ENCODE peak calls at places on chromosomes 6 and 20, in nine cellular contexts. Z, D, R, K, S, M, P, U and Y are unnamed samples.

GRCh38 chr6:148064406-148065134 is 278.1 kb upstream of the SASH1 start:
- DNase-seq in M (no peak), R (no peak), D (no peak), K (no peak), Z (no peak), U (no peak), P (peak; percentile 89), S (no peak), Y (no peak)

GRCh38 chr6:101417899-101418298 is 24.4 kb downstream of the GRIK2 start:
- DNase-seq in U (no peak), D (no peak), S (no peak), K (no peak), Z (no peak), P (no peak), M (no peak), R (no peak), Y (no peak)

GRCh38 chr6:117371492-117371891 is 54.2 kb downstream of the ROS1 start:
- DNase-seq in U (no peak), P (no peak), Z (no peak), M (no peak), D (no peak), R (no peak), S (no peak), K (no peak), Y (no peak)

GRCh38 chr6:23350752-23351453 is 775.1 kb upstream of the NRSN1 start:
- DNase-seq in U (no peak), M (no peak), D (no peak), P (peak; percentile 7), K (no peak), S (no peak), R (no peak), Z (no peak), Y (no peak)

GRCh38 chr6:18432180-18432579 is 45.0 kb downstream of the RNF144B start:
- DNase-seq in M (no peak), R (no peak), U (no peak), D (no peak), K (no peak), Z (peak; percentile 22), P (peak; percentile 76), S (no peak), Y (no peak)

GRCh38 chr6:150549577-150550184 is 50.0 kb upstream of the PLEKHG1 start:
- DNase-seq in P (peak; percentile 18), Z (no peak), R (no peak), U (no peak), D (no peak), M (no peak), K (no peak), S (no peak), Y (no peak)

GRCh38 chr6:135884136-135884535 is 32.6 kb downstream of the PDE7B start:
- DNase-seq in R (no peak), Z (no peak), U (no peak), P (no peak), D (no peak), K (no peak), M (no peak), S (no peak), Y (no peak)

GRCh38 chr20:61385316-61385715 is 133.3 kb downstream of the CDH4 start:
- DNase-seq in P (no peak), S (no peak), Z (no peak), M (no peak), U (no peak), K (no peak), R (no peak), D (no peak), Y (no peak)

GRCh38 chr6:108168026-108168463 is 2.2 kb downstream of the NR2E1 start:
- DNase-seq in M (no peak), D (peak; percentile 30), Z (no peak), R (no peak), K (no peak), S (peak; percentile 69), P (no peak), U (no peak), Y (peak; percentile 25)

GRCh38 chr6:87045521-87046075 is 49.3 kb downstream of the CGA start:
- DNase-seq in R (no peak), S (no peak), P (no peak), Z (no peak), K (no peak), D (no peak), U (no peak), M (no peak), Y (no peak)

GRCh38 chr6:128139519-128139918 is 238.7 kb upstream of the THEMIS start:
- DNase-seq in U (no peak), R (no peak), M (no peak), P (peak; percentile 72), K (no peak), Z (peak; percentile 7), S (no peak), D (no peak), Y (no peak)

GRCh38 chr20:12936524-12936923 is 72.2 kb upstream of the SPTLC3 start:
- DNase-seq in U (no peak), S (no peak), M (no peak), Z (no peak), K (no peak), P (peak; percentile 24), D (no peak), R (no peak), Y (no peak)

GRCh38 chr6:39021041-39021440 is 27.5 kb upstream of the GLP1R start:
- DNase-seq in M (no peak), D (no peak), U (no peak), S (peak; percentile 30), Z (no peak), P (no peak), K (no peak), R (no peak), Y (no peak)

GRCh38 chr20:62651285-62652021 is 9.2 kb downstream of the SLCO4A1 start:
- DNase-seq in M (peak; percentile 78), S (peak; percentile 39), K (no peak), P (no peak), R (peak; percentile 74), Z (no peak), U (peak; percentile 43), D (peak; percentile 91), Y (peak; percentile 68)

GRCh38 chr6:37792457-37793039 is 27.0 kb upstream of the ZFAND3 start:
- DNase-seq in R (no peak), M (no peak), Z (no peak), U (no peak), S (no peak), P (no peak), D (no peak), K (no peak), Y (no peak)

GRCh38 chr6:170147832-170148708 is 142.8 kb downstream of the DLL1 start:
- DNase-seq in Z (no peak), K (no peak), M (peak; percentile 55), S (peak; percentile 46), R (no peak), P (no peak), U (no peak), D (peak; percentile 63), Y (no peak)

GRCh38 chr6:152804150-152804549 is 53.6 kb downstream of the VIP start:
- DNase-seq in D (no peak), S (no peak), M (no peak), Z (no peak), P (no peak), U (no peak), R (no peak), K (no peak), Y (no peak)
- TF ChIP-seq CTCF in D (no peak), S (no peak), M (no peak), Z (no peak), P (no peak), U (no peak), R (no peak), K (no peak), Y (no peak)

GRCh38 chr6:35624341-35625070 is 64.2 kb downstream of the FKBP5 start:
- DNase-seq in P (no peak), Z (no peak), U (no peak), S (peak; percentile 46), R (no peak), M (no peak), D (no peak), K (no peak), Y (no peak)
- TF ChIP-seq CTCF in P (peak; percentile 30), Z (no peak), U (no peak), S (peak; percentile 46), R (no peak), M (peak; percentile 18), D (no peak), K (peak; percentile 18), Y (no peak)

GRCh38 chr20:40703981-40704530 is 15.0 kb upstream of the MAFB start:
- DNase-seq in M (no peak), K (no peak), P (no peak), S (no peak), D (no peak), R (no peak), U (no peak), Z (no peak), Y (no peak)

GRCh38 chr20:40705413-40705812 is 16.4 kb upstream of the MAFB start:
- DNase-seq in M (no peak), R (no peak), S (no peak), D (no peak), P (no peak), K (no peak), Z (no peak), U (no peak), Y (no peak)

GRCh38 chr20:40704828-40705227 is 15.8 kb upstream of the MAFB start:
- DNase-seq in M (no peak), Z (no peak), S (no peak), U (no peak), P (no peak), D (no peak), R (no peak), K (no peak), Y (no peak)

GRCh38 chr20:40710608-40711007 is 21.6 kb upstream of the MAFB start:
- DNase-seq in D (no peak), K (no peak), M (no peak), U (no peak), R (no peak), Z (no peak), P (peak; percentile 4), S (no peak), Y (no peak)

GRCh38 chr20:40706977-40707582 is 18.0 kb upstream of the MAFB start:
- DNase-seq in K (no peak), D (no peak), R (no peak), M (no peak), Z (no peak), U (no peak), P (no peak), S (peak; percentile 85), Y (no peak)
- TF ChIP-seq CTCF in K (no peak), D (no peak), R (no peak), M (peak; percentile 32), Z (no peak), U (no peak), P (no peak), S (peak; percentile 45), Y (no peak)

GRCh38 chr6:30717129-30717844 is at the start of gene MDC1:
- DNase-seq in P (peak; percentile 100), Z (peak; percentile 98), M (peak; percentile 100), D (peak; percentile 92), U (peak; percentile 100), K (peak; percentile 98), S (peak; percentile 100), R (peak; percentile 99), Y (peak; percentile 91)
- TF ChIP-seq CTCF in P (no peak), Z (no peak), M (peak; percentile 59), D (no peak), U (peak; percentile 7), K (peak; percentile 60), S (no peak), R (peak; percentile 56), Y (no peak)